ENCODE peak calls at places on chromosomes 12 and 14, in four cellular contexts. One of them, this sample, is unnamed.

GRCh38 chr14:68140111-68140741 is 320.6 kb downstream of the RAD51B start:
- DNase-seq in GM23248: peak
- DNase-seq in DND-41: no peak
- DNase-seq in astrocyte: peak
- DNase-seq in this sample: no peak

GRCh38 chr12:117343296-117343695 is 18.1 kb downstream of the NOS1 start:
- DNase-seq in DND-41: no peak
- DNase-seq in astrocyte: no peak
- DNase-seq in GM23248: no peak
- DNase-seq in this sample: no peak

GRCh38 chr12:11705010-11705409 is 55.5 kb downstream of the ETV6 start:
- DNase-seq in astrocyte: peak
- DNase-seq in GM23248: peak
- DNase-seq in DND-41: no peak
- DNase-seq in this sample: no peak

GRCh38 chr12:88579941-88580871 is at the start of gene KITLG:
- DNase-seq in DND-41: no peak
- DNase-seq in GM23248: peak
- DNase-seq in astrocyte: peak
- DNase-seq in this sample: no peak

GRCh38 chr12:31006416-31007152 is 67.1 kb upstream of the DDX11 start:
- DNase-seq in DND-41: no peak
- DNase-seq in GM23248: no peak
- DNase-seq in astrocyte: no peak
- DNase-seq in this sample: no peak

GRCh38 chr12:47818382-47818700 is 1.4 kb downstream of the HDAC7 start:
- DNase-seq in DND-41: no peak
- DNase-seq in GM23248: peak
- DNase-seq in astrocyte: no peak
- DNase-seq in this sample: no peak

GRCh38 chr14:54362089-54362504 is 34.7 kb upstream of the CDKN3 start:
- DNase-seq in GM23248: no peak
- DNase-seq in astrocyte: no peak
- DNase-seq in DND-41: no peak
- DNase-seq in this sample: no peak

GRCh38 chr12:96078281-96078761 is 42.9 kb upstream of the LTA4H start:
- DNase-seq in GM23248: no peak
- DNase-seq in astrocyte: peak
- DNase-seq in DND-41: no peak
- DNase-seq in this sample: no peak

GRCh38 chr14:76837524-76837923 is 11.3 kb downstream of the LRRC74A start:
- DNase-seq in GM23248: no peak
- DNase-seq in DND-41: no peak
- DNase-seq in astrocyte: no peak
- DNase-seq in this sample: no peak

GRCh38 chr12:15621140-15621539 is 168.0 kb downstream of the EPS8 start:
- DNase-seq in GM23248: no peak
- DNase-seq in DND-41: no peak
- DNase-seq in astrocyte: no peak
- DNase-seq in this sample: no peak

GRCh38 chr12:72346331-72346944 is 74.3 kb downstream of the TRHDE start:
- DNase-seq in GM23248: peak
- DNase-seq in astrocyte: peak
- DNase-seq in DND-41: peak
- DNase-seq in this sample: peak

GRCh38 chr14:76647699-76648298 is 113.5 kb upstream of the VASH1 start:
- DNase-seq in GM23248: peak
- DNase-seq in DND-41: peak
- DNase-seq in astrocyte: peak
- DNase-seq in this sample: peak

GRCh38 chr12:70398002-70398401 is 31.9 kb downstream of the KCNMB4 start:
- DNase-seq in GM23248: no peak
- DNase-seq in astrocyte: no peak
- DNase-seq in DND-41: no peak
- DNase-seq in this sample: no peak

GRCh38 chr14:29927596-29928341 is at the start of gene PRKD1:
- DNase-seq in GM23248: peak
- DNase-seq in astrocyte: peak
- DNase-seq in DND-41: no peak
- DNase-seq in this sample: no peak

GRCh38 chr14:67999693-68000384 is 180.3 kb downstream of the RAD51B start:
- DNase-seq in DND-41: no peak
- DNase-seq in astrocyte: peak
- DNase-seq in GM23248: peak
- DNase-seq in this sample: no peak

GRCh38 chr12:19946549-19946948 is 421.8 kb upstream of the PDE3A start:
- DNase-seq in DND-41: no peak
- DNase-seq in astrocyte: peak
- DNase-seq in GM23248: peak
- DNase-seq in this sample: no peak

GRCh38 chr14:52950410-52950897 is 396 bp downstream of the FERMT2 start:
- DNase-seq in GM23248: peak
- DNase-seq in DND-41: peak
- DNase-seq in astrocyte: peak
- DNase-seq in this sample: no peak

GRCh38 chr14:31229638-31230229 is 22.1 kb upstream of the HECTD1 start:
- DNase-seq in astrocyte: peak
- DNase-seq in GM23248: peak
- DNase-seq in DND-41: no peak
- DNase-seq in this sample: no peak

GRCh38 chr14:21382886-21383847 is 652 bp downstream of the SUPT16H start:
- DNase-seq in DND-41: peak
- DNase-seq in astrocyte: peak
- DNase-seq in GM23248: peak
- DNase-seq in this sample: peak

GRCh38 chr12:102008615-102009126 is 53.1 kb downstream of the WASHC3 start:
- DNase-seq in GM23248: no peak
- DNase-seq in astrocyte: no peak
- DNase-seq in DND-41: no peak
- DNase-seq in this sample: no peak

GRCh38 chr14:100883789-100884101 is 19.8 kb downstream of the RTL1 start:
- DNase-seq in astrocyte: no peak
- DNase-seq in GM23248: no peak
- DNase-seq in DND-41: no peak
- DNase-seq in this sample: no peak

GRCh38 chr12:49345048-49345839 is 1.4 kb upstream of the DNAJC22 start:
- DNase-seq in DND-41: no peak
- DNase-seq in GM23248: peak
- DNase-seq in astrocyte: no peak
- DNase-seq in this sample: no peak